ENCODE peak calls at places on chromosome 9, in seven cellular contexts. D is IMR-90, X is H9, U is mesendoderm, S is neuronal stem cell, A is trophoblast cell, G is H1. T is an unnamed sample.

GRCh38 chr9:77731008-77731698 is 83.0 kb upstream of the GNA14 start:
- DNase-seq in G (no peak), D (no peak), A (no peak), X (no peak), S (no peak), U (no peak), T (no peak)

GRCh38 chr9:120885968-120886367 is 9.0 kb upstream of the PHF19 start:
- DNase-seq in D (peak), S (no peak), G (no peak), A (no peak), X (no peak), U (no peak), T (no peak)

GRCh38 chr9:130885422-130886375 is 10.9 kb downstream of the QRFP start:
- DNase-seq in U (no peak), G (no peak), S (no peak), D (no peak), X (no peak), A (peak), T (no peak)

GRCh38 chr9:82115900-82116299 is 127.3 kb downstream of the SPATA31D1 start:
- DNase-seq in X (no peak), U (no peak), D (no peak), A (no peak), S (no peak), G (no peak), T (no peak)

GRCh38 chr9:84300271-84300670 is 40.3 kb downstream of the SLC28A3 start:
- DNase-seq in S (no peak), X (no peak), A (no peak), G (no peak), U (peak), D (peak), T (peak)

GRCh38 chr9:36873247-36873875 is 160.7 kb downstream of the PAX5 start:
- DNase-seq in D (peak), U (peak), G (no peak), X (peak), S (peak), A (peak), T (peak)

GRCh38 chr9:76116913-76117312 is 226.4 kb downstream of the PCSK5 start:
- DNase-seq in A (peak), S (no peak), U (no peak), X (no peak), G (no peak), D (no peak), T (no peak)

GRCh38 chr9:4297151-4297794 is 2.6 kb downstream of the GLIS3 start:
- DNase-seq in U (peak), A (peak), G (no peak), S (peak), X (peak), D (peak), T (peak)

GRCh38 chr9:88628811-88629210 is 93.8 kb downstream of the NXNL2 start:
- DNase-seq in U (no peak), G (no peak), X (no peak), S (no peak), D (peak), A (no peak), T (peak)

GRCh38 chr9:112326194-112326593 is 7.2 kb downstream of the PTBP3 start:
- DNase-seq in G (no peak), D (no peak), A (no peak), X (no peak), U (no peak), S (no peak), T (no peak)

DNA sequence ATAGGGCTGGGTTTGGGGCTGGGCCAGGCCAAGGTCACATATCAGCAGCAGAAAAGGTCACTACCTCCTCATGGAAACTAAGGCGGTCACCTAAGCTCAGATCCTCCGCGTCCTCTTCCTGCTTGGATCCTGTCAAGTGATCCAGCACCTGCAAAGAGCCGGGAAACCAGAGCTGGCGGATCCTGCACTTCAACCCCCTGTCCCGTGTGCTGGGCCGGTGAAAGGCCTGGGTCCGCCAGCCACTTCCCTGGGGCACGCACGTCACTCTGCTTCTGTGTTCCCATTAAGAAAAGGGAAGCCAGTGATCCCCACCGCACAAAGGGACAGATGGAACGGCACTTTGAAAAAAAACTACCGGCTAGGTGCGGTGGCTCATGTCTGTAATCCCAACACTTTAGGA is 61.3 kb upstream of the STXBP1 start:
- DNase-seq in D (no peak), G (no peak), X (no peak), S (no peak), U (no peak), A (no peak), T (no peak)
- H3K9ac ChIP-seq in D (no peak), G (no peak), X (no peak), S (peak), U (no peak), A (no peak), T (no peak)

GRCh38 chr9:38058452-38059232 is 10.4 kb downstream of the SHB start:
- DNase-seq in X (no peak), U (no peak), G (no peak), S (no peak), D (no peak), A (peak), T (no peak)

GRCh38 chr9:38060688-38061087 is 8.3 kb downstream of the SHB start:
- DNase-seq in A (no peak), S (no peak), G (no peak), D (no peak), X (no peak), U (no peak), T (no peak)

GRCh38 chr9:38059233-38059936 is 9.6 kb downstream of the SHB start:
- DNase-seq in A (no peak), X (no peak), U (no peak), G (no peak), S (no peak), D (peak), T (peak)

GRCh38 chr9:38054653-38055052 is 14.4 kb downstream of the SHB start:
- DNase-seq in S (no peak), A (no peak), D (no peak), X (no peak), U (no peak), G (no peak), T (no peak)

GRCh38 chr9:38057416-38058195 is 11.4 kb downstream of the SHB start:
- DNase-seq in D (no peak), U (peak), A (peak), S (no peak), X (no peak), G (no peak), T (no peak)
- H2AK5ac ChIP-seq in D (peak), U (no peak), A (peak), S (no peak), X (no peak), G (no peak), T (peak)

DNA sequence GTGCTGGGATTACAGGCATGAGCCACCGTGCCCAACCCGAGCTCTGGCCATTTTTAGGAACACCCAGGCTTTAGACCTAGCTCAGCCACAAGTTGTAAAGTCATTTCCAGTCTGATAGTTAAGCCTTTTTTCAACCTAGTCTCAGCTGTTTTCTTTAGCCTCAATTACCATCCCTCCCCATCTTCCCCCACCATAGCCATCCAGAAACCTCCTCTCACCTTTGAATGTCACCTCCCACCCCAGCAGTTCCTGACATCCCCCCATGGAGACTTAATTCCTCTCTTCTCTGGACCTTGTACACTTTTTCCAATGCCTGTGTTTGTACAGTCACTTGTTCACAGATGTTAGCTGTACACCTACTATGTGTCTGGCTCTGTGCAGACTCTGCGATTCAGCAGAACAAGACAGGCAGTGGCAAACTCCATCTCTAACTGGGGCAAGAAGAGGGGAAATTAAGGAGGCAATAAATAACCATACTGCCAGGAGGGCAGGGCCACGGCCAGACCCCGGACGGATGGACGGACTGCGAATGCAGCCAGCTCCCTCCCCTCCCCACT is 29.9 kb upstream of the CRB2 start:
- DNase-seq in D (no peak), A (no peak), G (no peak), U (no peak), S (no peak), X (no peak), T (no peak)
- H3K9ac ChIP-seq in D (no peak), A (no peak), G (no peak), U (no peak), S (no peak), X (no peak), T (peak)

GRCh38 chr9:90022474-90022873 is 417.7 kb downstream of the GADD45G start:
- DNase-seq in A (peak), G (no peak), X (no peak), S (no peak), U (no peak), D (no peak), T (peak)
- H2AK5ac ChIP-seq in A (no peak), G (no peak), X (no peak), S (no peak), U (no peak), D (no peak), T (no peak)